ENCODE peak calls at places on chromosome 2, in seven cellular contexts. K is endothelial cell, C is fibroblast of mammary gland, E is heart right ventricle, B is AG09309, H is Calu3, M is DND-41. D is an unnamed sample.

GRCh38 chr2:159798376-159798724 is 342 bp upstream of the CD302 start:
- DNase-seq in K (no peak), C (no peak), E (no peak), B (no peak), H (no peak), M (no peak), D (no peak)

GRCh38 chr2:234671231-234671630 is 174.3 kb upstream of the ARL4C start:
- DNase-seq in K (no peak), C (no peak), E (no peak), B (no peak), H (no peak), M (no peak), D (no peak)

GRCh38 chr2:239208470-239209180 is 192.2 kb downstream of the HDAC4 start:
- DNase-seq in K (no peak), C (no peak), E (no peak), B (no peak), H (no peak), M (no peak), D (no peak)

GRCh38 chr2:231199219-231199618 is 788 bp downstream of the ARMC9 start:
- DNase-seq in K (no peak), C (peak), E (no peak), B (peak), H (no peak), M (no peak), D (no peak)

GRCh38 chr2:175981546-175981945 is 20.5 kb downstream of the LNPK start:
- DNase-seq in K (no peak), C (no peak), E (no peak), B (no peak), H (no peak), M (no peak), D (no peak)

GRCh38 chr2:98348066-98348561 is 1.9 kb downstream of the CNGA3 start:
- DNase-seq in K (peak), C (no peak), E (no peak), B (no peak), H (no peak), M (no peak), D (peak)

GRCh38 chr2:168135121-168135520 is 112.3 kb downstream of the STK39 start:
- DNase-seq in K (no peak), C (no peak), E (no peak), B (no peak), H (no peak), M (no peak), D (no peak)

GRCh38 chr2:25276569-25277465 is 64.9 kb downstream of the DNMT3A start:
- DNase-seq in K (peak), C (no peak), E (peak), B (no peak), H (peak), M (no peak), D (peak)

GRCh38 chr2:74862268-74862964 is 28.5 kb downstream of the HK2 start:
- DNase-seq in K (no peak), C (no peak), E (no peak), B (no peak), H (no peak), M (no peak), D (no peak)

GRCh38 chr2:176147790-176148496 is 3.4 kb upstream of the HOXD4 start:
- DNase-seq in K (no peak), C (no peak), E (no peak), B (no peak), H (no peak), M (no peak), D (no peak)

GRCh38 chr2:1813371-1813770 is 69.1 kb upstream of the PXDN start:
- DNase-seq in K (no peak), C (no peak), E (no peak), B (no peak), H (no peak), M (no peak), D (no peak)

GRCh38 chr2:171432969-171433762 is 624 bp downstream of the METTL8 start:
- DNase-seq in K (no peak), C (peak), E (no peak), B (no peak), H (peak), M (peak), D (no peak)

GRCh38 chr2:72914226-72915075 is 2.9 kb upstream of the EMX1 start:
- DNase-seq in K (peak), C (no peak), E (no peak), B (no peak), H (no peak), M (no peak), D (no peak)

GRCh38 chr2:165572155-165572554 is 102.7 kb downstream of the CSRNP3 start:
- DNase-seq in K (no peak), C (no peak), E (no peak), B (no peak), H (no peak), M (no peak), D (peak)

GRCh38 chr2:177147093-177147694 is 65.4 kb upstream of the HNRNPA3 start:
- DNase-seq in K (no peak), C (peak), E (no peak), B (peak), H (no peak), M (peak), D (no peak)

GRCh38 chr2:196481323-196481695 is 158.2 kb upstream of the CCDC150 start:
- DNase-seq in K (no peak), C (peak), E (no peak), B (peak), H (no peak), M (no peak), D (no peak)

GRCh38 chr2:94872088-94872618 is 923 bp downstream of the TEKT4 start:
- DNase-seq in K (no peak), C (no peak), E (no peak), B (no peak), H (no peak), M (no peak), D (no peak)

GRCh38 chr2:160647967-160648685 is 154.5 kb upstream of the RBMS1 start:
- DNase-seq in K (no peak), C (no peak), E (no peak), B (no peak), H (peak), M (no peak), D (no peak)

GRCh38 chr2:191782351-191782750 is 64.5 kb downstream of the CAVIN2 start:
- DNase-seq in K (no peak), C (no peak), E (no peak), B (no peak), H (no peak), M (no peak), D (no peak)

GRCh38 chr2:200171761-200172482 is 134.6 kb upstream of the SPATS2L start:
- DNase-seq in K (no peak), C (peak), E (no peak), B (no peak), H (no peak), M (no peak), D (no peak)

GRCh38 chr2:230721712-230722111 is 9.1 kb downstream of the CAB39 start:
- DNase-seq in K (no peak), C (no peak), E (no peak), B (no peak), H (no peak), M (no peak), D (no peak)

GRCh38 chr2:40360652-40361051 is 91.2 kb downstream of the SLC8A1 start:
- DNase-seq in K (no peak), C (no peak), E (no peak), B (no peak), H (peak), M (no peak), D (no peak)

GRCh38 chr2:200353125-200353524 is 46.6 kb downstream of the SPATS2L start:
- DNase-seq in K (no peak), C (peak), E (no peak), B (no peak), H (no peak), M (no peak), D (no peak)

GRCh38 chr2:218961651-218962570 is 2.4 kb downstream of the CDK5R2 start:
- DNase-seq in K (no peak), C (no peak), E (no peak), B (no peak), H (no peak), M (peak), D (no peak)

GRCh38 chr2:207802650-207803049 is 32.9 kb upstream of the FZD5 start:
- DNase-seq in K (no peak), C (no peak), E (no peak), B (no peak), H (no peak), M (no peak), D (no peak)

GRCh38 chr2:85737481-85737880 is 16.3 kb upstream of the ATOH8 start:
- DNase-seq in K (no peak), C (peak), E (peak), B (no peak), H (no peak), M (no peak), D (no peak)

GRCh38 chr2:200081221-200081620 is 125.8 kb downstream of the MAIP1 start:
- DNase-seq in K (no peak), C (no peak), E (no peak), B (no peak), H (no peak), M (no peak), D (no peak)

GRCh38 chr2:128754246-128754724 is 435.6 kb upstream of the HS6ST1 start:
- DNase-seq in K (peak), C (no peak), E (peak), B (no peak), H (no peak), M (peak), D (no peak)

GRCh38 chr2:152500777-152501176 is 165.8 kb downstream of the FMNL2 start:
- DNase-seq in K (no peak), C (no peak), E (no peak), B (no peak), H (no peak), M (no peak), D (no peak)

GRCh38 chr2:175571078-175571653 is 389.7 kb upstream of the ATP5MC3 start:
- DNase-seq in K (no peak), C (no peak), E (no peak), B (no peak), H (no peak), M (no peak), D (no peak)

GRCh38 chr2:208012449-208012848 is 12.9 kb downstream of the PLEKHM3 start:
- DNase-seq in K (no peak), C (no peak), E (no peak), B (no peak), H (no peak), M (no peak), D (no peak)

GRCh38 chr2:134919360-134920210 is 963 bp downstream of the CCNT2 start:
- DNase-seq in K (peak), C (no peak), E (peak), B (no peak), H (no peak), M (peak), D (peak)

GRCh38 chr2:69797836-69798465 is 31.5 kb upstream of the GMCL1 start:
- DNase-seq in K (no peak), C (no peak), E (no peak), B (no peak), H (no peak), M (no peak), D (no peak)

GRCh38 chr2:229610871-229611270 is 103.5 kb downstream of the DNER start:
- DNase-seq in K (no peak), C (no peak), E (no peak), B (no peak), H (no peak), M (no peak), D (no peak)

GRCh38 chr2:96195410-96196071 is 13.1 kb downstream of the STARD7 start:
- DNase-seq in K (no peak), C (peak), E (no peak), B (peak), H (no peak), M (no peak), D (no peak)

GRCh38 chr2:178269825-178270224 is 75.5 kb downstream of the OSBPL6 start:
- DNase-seq in K (no peak), C (no peak), E (no peak), B (no peak), H (no peak), M (no peak), D (no peak)

GRCh38 chr2:143083636-143084035 is 45.6 kb upstream of the ARHGAP15 start:
- DNase-seq in K (no peak), C (peak), E (no peak), B (peak), H (no peak), M (no peak), D (no peak)

GRCh38 chr2:86622878-86623548 is 652 bp downstream of the RNF103 start:
- DNase-seq in K (peak), C (no peak), E (peak), B (no peak), H (peak), M (peak), D (peak)

GRCh38 chr2:160666019-160666676 is 172.5 kb upstream of the RBMS1 start:
- DNase-seq in K (no peak), C (peak), E (peak), B (peak), H (peak), M (no peak), D (no peak)

GRCh38 chr2:136118819-136119716 is 1.1 kb upstream of the CXCR4 start:
- DNase-seq in K (peak), C (no peak), E (peak), B (no peak), H (peak), M (peak), D (peak)

GRCh38 chr2:136119717-136120675 is 2.0 kb upstream of the CXCR4 start:
- DNase-seq in K (no peak), C (no peak), E (no peak), B (no peak), H (no peak), M (no peak), D (no peak)

GRCh38 chr2:136117391-136117841 is 533 bp downstream of the CXCR4 start:
- DNase-seq in K (peak), C (peak), E (peak), B (no peak), H (peak), M (peak), D (peak)

GRCh38 chr2:136116813-136117390 is 1.0 kb downstream of the CXCR4 start:
- DNase-seq in K (peak), C (no peak), E (peak), B (no peak), H (peak), M (peak), D (peak)

DNA sequence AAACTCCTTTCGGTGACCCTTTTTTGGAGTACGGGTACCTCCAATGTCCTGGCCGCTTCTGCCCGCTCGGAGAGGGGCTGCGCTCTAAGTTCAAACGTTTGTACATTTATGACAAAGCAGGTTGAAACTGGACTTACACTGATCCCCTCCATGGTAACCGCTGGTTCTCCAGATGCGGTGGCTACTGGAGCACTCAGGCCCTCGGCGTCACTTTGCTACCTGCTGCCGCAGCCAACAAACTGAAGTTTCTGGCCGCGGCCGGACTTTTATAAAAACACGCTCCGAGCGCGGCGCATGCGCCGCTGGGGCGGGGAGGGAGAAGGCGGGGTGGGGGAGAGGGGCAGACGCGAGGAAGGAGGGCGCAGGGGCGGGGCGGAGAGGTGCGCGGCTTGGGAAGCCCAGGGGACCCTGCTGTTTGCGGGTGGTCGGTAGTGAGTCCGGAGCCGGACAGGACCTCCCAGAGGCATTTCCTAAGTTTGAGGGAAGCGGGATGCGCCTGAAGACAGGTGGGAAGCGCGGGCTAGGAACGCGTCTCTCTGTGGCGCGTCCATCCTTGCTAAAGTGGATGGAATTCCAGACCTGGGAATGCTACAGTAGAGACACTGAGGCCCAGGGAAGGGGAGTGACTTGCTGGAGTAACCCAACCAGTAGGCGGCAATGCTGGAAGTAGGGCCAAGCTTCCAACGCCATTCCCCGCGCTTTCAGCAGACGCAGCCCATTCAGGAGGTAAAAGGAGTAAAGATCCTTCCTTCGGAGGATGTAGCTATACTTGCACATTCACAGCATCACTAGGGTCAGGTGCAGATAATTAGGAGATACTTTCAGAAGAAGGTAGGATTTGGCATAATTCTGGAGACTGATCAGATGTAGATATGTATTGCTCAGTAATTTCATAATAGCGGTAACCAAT is at the start of gene CXCR4:
- DNase-seq in K (peak), C (peak), E (peak), B (no peak), H (peak), M (peak), D (peak)
- TF ChIP-seq CTCF in K (no peak), C (no peak), E (no peak), B (no peak), H (peak), M (peak), D (peak)

DNA sequence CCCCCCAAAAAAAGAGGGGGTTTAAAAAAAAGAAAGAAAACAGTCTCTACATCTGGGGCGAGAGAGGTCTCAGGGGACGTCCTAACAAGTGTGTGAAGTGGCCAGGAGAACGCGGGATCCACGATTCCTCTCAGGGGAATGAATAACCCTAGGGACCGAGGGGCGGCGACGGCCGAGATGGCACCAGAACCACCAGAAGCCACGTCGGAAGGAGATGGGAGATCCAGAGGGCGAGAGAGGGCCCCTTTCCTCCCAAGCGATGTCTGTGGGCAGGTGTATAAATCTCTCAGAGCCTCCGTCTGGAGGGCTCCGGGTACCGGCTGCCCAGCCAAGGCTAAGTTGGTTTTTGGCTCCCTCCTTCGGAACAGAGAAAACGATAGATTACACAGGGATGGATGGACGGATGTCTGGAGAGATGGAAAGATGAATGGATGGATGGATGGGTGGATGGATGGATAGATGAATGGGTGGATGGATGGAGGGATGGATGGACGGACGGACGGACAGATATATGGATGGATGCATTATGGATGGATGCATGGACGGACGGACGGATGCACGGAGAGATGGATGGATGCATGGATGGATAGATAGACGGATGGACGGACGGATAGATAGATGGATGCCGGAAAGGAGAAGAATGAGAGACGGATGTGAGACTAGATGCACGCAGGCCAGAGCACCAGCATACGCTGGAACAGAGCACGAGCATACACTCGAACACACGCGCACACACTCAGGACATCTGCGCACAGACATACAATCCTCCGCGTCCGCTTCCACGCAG is 1.6 kb downstream of the EPHA4 start:
- DNase-seq in K (peak), C (peak), E (peak), B (no peak), H (no peak), M (no peak), D (peak)
- TF ChIP-seq CTCF in K (no peak), C (no peak), E (no peak), B (peak), H (no peak), M (no peak), D (no peak)

GRCh38 chr2:237598468-237599208 is 8.1 kb upstream of the RAB17 start:
- DNase-seq in K (no peak), C (no peak), E (no peak), B (no peak), H (no peak), M (no peak), D (no peak)

GRCh38 chr2:237599465-237600110 is 9.1 kb upstream of the RAB17 start:
- DNase-seq in K (no peak), C (no peak), E (no peak), B (no peak), H (no peak), M (no peak), D (no peak)

GRCh38 chr2:237602409-237602808 is 11.9 kb upstream of the RAB17 start:
- DNase-seq in K (no peak), C (no peak), E (no peak), B (no peak), H (no peak), M (no peak), D (no peak)

GRCh38 chr2:237601453-237602116 is 11.1 kb upstream of the RAB17 start:
- DNase-seq in K (no peak), C (no peak), E (no peak), B (no peak), H (no peak), M (no peak), D (no peak)

DNA sequence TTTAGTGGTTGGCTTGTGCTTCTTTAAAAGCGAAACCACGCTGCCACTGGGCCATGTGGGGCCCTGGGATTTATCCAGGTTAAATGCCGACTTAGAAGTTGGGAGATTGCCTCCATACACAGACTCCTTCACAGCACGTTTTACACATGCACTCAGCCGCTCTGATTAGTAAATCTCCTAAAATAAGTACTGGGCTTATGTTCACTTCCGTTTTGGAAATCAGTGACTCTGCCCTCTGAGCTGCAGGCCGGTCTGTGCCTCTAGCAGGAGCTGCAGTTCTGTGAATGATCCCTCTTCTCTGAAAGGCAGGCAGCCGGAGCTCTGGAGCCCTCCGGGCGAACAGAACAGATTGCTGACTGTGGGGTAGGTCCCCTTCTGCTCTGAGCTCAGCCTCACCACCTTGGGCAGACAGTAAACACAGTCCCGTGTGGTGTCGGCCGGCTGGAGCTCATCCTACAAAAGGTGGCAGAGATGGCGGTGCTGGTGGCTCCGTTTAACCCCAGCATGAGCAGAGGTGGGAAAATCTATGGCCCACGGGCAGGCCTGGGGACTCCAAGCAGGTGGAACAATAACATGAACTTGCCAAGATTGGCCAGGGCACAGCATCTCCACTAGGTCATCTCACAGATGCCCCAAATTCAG is 9.8 kb upstream of the RAB17 start:
- DNase-seq in K (no peak), C (peak), E (peak), B (peak), H (no peak), M (no peak), D (no peak)
- TF ChIP-seq CTCF in K (no peak), C (peak), E (peak), B (peak), H (no peak), M (no peak), D (no peak)

GRCh38 chr2:21118302-21118920 is 5.4 kb upstream of the TDRD15 start:
- DNase-seq in K (peak), C (peak), E (peak), B (no peak), H (no peak), M (peak), D (peak)
- TF ChIP-seq CTCF in K (peak), C (peak), E (peak), B (peak), H (peak), M (peak), D (peak)